ENCODE peak calls at places on chromosome 20, in eight cellular contexts. Y is NCI-H187 treated with DMSO at 0.1 percent for 48 hours, E is RCC 7860, I is pancreas, P is HT-29, T is ELR, U is mammary epithelial cell, N is amygdala. D is an unnamed sample.

GRCh38 chr20:25477156-25477882 is 69.8 kb downstream of the GINS1 start:
- DNase-seq in Y (no peak), E (no peak), I (no peak), P (no peak), T (no peak), U (no peak), N (no peak), D (no peak)

GRCh38 chr20:44990957-44991356 is 24.6 kb downstream of the STK4 start:
- DNase-seq in Y (no peak), E (no peak), I (no peak), P (no peak), T (no peak), U (no peak), N (no peak), D (no peak)

GRCh38 chr20:49471397-49471796 is 11.1 kb downstream of the KCNB1 start:
- DNase-seq in Y (no peak), E (no peak), I (no peak), P (no peak), T (no peak), U (no peak), N (no peak), D (no peak)

GRCh38 chr20:953742-954141 is 37.6 kb upstream of the ANGPT4 start:
- DNase-seq in Y (no peak), E (no peak), I (no peak), P (peak; percentile 12), T (peak; percentile 39), U (no peak), N (no peak), D (peak; percentile 8)

GRCh38 chr20:949717-950116 is 33.6 kb upstream of the ANGPT4 start:
- DNase-seq in Y (no peak), E (no peak), I (no peak), P (no peak), T (no peak), U (no peak), N (no peak), D (no peak)

GRCh38 chr20:54869765-54870164 is 394.4 kb downstream of the DOK5 start:
- DNase-seq in Y (no peak), E (no peak), I (no peak), P (no peak), T (no peak), U (no peak), N (no peak), D (no peak)

GRCh38 chr20:5357942-5358341 is 41.2 kb upstream of the PROKR2 start:
- DNase-seq in Y (no peak), E (no peak), I (no peak), P (no peak), T (no peak), U (no peak), N (no peak), D (no peak)

GRCh38 chr20:46028772-46029371 is at the start of gene SLC12A5:
- DNase-seq in Y (no peak), E (no peak), I (no peak), P (no peak), T (no peak), U (no peak), N (no peak), D (no peak)

GRCh38 chr20:4793183-4793582 is 71.5 kb downstream of the PRND start:
- DNase-seq in Y (no peak), E (no peak), I (no peak), P (no peak), T (no peak), U (no peak), N (no peak), D (no peak)

GRCh38 chr20:48015943-48016723 is 230.9 kb upstream of the SULF2 start:
- DNase-seq in Y (no peak), E (no peak), I (no peak), P (no peak), T (peak; percentile 3), U (peak; percentile 43), N (no peak), D (no peak)